ENCODE peak calls at places on chromosomes 16 and 17, in ten cellular contexts. I is AG04450; B is CD8-positive, alpha-beta T cell; J is CD4-positive, alpha-beta T cell; M is mucosa of gallbladder; L is HT-29; W is prostate gland; R is substantia nigra; D is brain microvascular endothelial cell; Y is caudate nucleus. S is an unnamed sample.

GRCh38 chr17:39152134-39152884 is 872 bp upstream of the PLXDC1 start:
- DNase-seq in I (no peak), D (no peak), W (no peak), R (no peak), Y (no peak), J (no peak), L (no peak), M (peak; percentile 32), B (peak; percentile 16), S (no peak)

GRCh38 chr16:84226026-84226425 is 13.8 kb downstream of the KCNG4 start:
- DNase-seq in I (no peak), W (no peak), D (no peak), M (no peak), J (no peak), Y (no peak), B (no peak), L (no peak), R (no peak), S (no peak)

GRCh38 chr16:50300942-50301625 is 34.7 kb downstream of the ADCY7 start:
- DNase-seq in B (no peak), D (no peak), R (no peak), Y (no peak), L (no peak), M (no peak), I (no peak), W (no peak), J (no peak), S (peak; percentile 9)

GRCh38 chr17:4854181-4854681 is 21.1 kb downstream of the MINK1 start:
- DNase-seq in R (no peak), M (no peak), Y (no peak), W (peak; percentile 83), I (peak; percentile 10), L (no peak), B (no peak), J (no peak), D (no peak), S (no peak)

GRCh38 chr17:42484304-42484703 is 25.6 kb downstream of the ATP6V0A1 start:
- DNase-seq in R (no peak), L (no peak), I (no peak), D (no peak), M (peak; percentile 48), Y (no peak), B (peak; percentile 37), W (no peak), J (peak; percentile 43), S (no peak)

GRCh38 chr17:7656958-7657715 is 6.4 kb downstream of the ATP1B2 start:
- DNase-seq in M (peak; percentile 19), W (no peak), B (no peak), R (peak; percentile 62), Y (no peak), L (no peak), I (no peak), J (no peak), D (no peak), S (no peak)

GRCh38 chr16:15983898-15984297 is 34.5 kb downstream of the ABCC1 start:
- DNase-seq in I (no peak), L (no peak), M (no peak), Y (no peak), W (no peak), R (no peak), B (no peak), D (no peak), J (no peak), S (no peak)

GRCh38 chr17:47119746-47120520 is 69.2 kb downstream of the CDC27 start:
- DNase-seq in D (no peak), W (no peak), M (no peak), J (no peak), B (no peak), R (no peak), Y (no peak), I (peak; percentile 24), L (no peak), S (no peak)

GRCh38 chr16:25217921-25218320 is 1.2 kb downstream of the AQP8 start:
- DNase-seq in W (no peak), M (no peak), R (no peak), L (no peak), D (no peak), Y (no peak), I (no peak), B (no peak), J (no peak), S (no peak)

GRCh38 chr16:60815865-60816264 is 1220.4 kb downstream of the CDH8 start:
- DNase-seq in W (no peak), R (no peak), B (no peak), Y (no peak), I (no peak), D (no peak), L (no peak), M (no peak), J (no peak), S (no peak)

GRCh38 chr17:13182854-13183253 is 165.0 kb upstream of the ELAC2 start:
- DNase-seq in B (no peak), W (no peak), D (no peak), M (no peak), Y (no peak), L (no peak), R (no peak), I (no peak), J (no peak), S (no peak)

GRCh38 chr17:62626719-62627218 is 701 bp upstream of the MRC2 start:
- DNase-seq in B (no peak), J (no peak), R (no peak), M (peak; percentile 56), L (no peak), Y (no peak), I (peak; percentile 61), W (no peak), D (peak; percentile 71), S (no peak)

GRCh38 chr16:23244122-23244521 is 58.0 kb upstream of the SCNN1B start:
- DNase-seq in Y (no peak), W (no peak), R (no peak), B (no peak), D (no peak), L (no peak), M (no peak), J (no peak), I (no peak), S (no peak)

GRCh38 chr16:4381072-4381934 is 9.7 kb downstream of the VASN start:
- DNase-seq in M (no peak), B (no peak), I (no peak), L (no peak), W (no peak), J (no peak), R (peak; percentile 51), Y (no peak), D (no peak), S (no peak)

GRCh38 chr16:88792078-88792550 is 7.1 kb upstream of the PIEZO1 start:
- DNase-seq in W (no peak), J (no peak), R (no peak), B (no peak), L (no peak), D (no peak), Y (no peak), I (no peak), M (no peak), S (no peak)

GRCh38 chr16:77589071-77589755 is 133.1 kb upstream of the NUDT7 start:
- DNase-seq in I (no peak), M (no peak), B (no peak), D (no peak), J (no peak), Y (no peak), W (no peak), R (no peak), L (no peak), S (no peak)

GRCh38 chr17:41058741-41059140 is 1.2 kb downstream of the KRTAP2-3 start:
- DNase-seq in J (no peak), I (no peak), W (no peak), B (no peak), D (no peak), Y (no peak), M (no peak), L (no peak), R (no peak), S (no peak)

GRCh38 chr17:15969463-15969862 is 24.5 kb downstream of the ADORA2B start:
- DNase-seq in B (no peak), M (no peak), I (no peak), D (no peak), W (no peak), L (no peak), R (no peak), Y (no peak), J (no peak), S (no peak)

GRCh38 chr17:8532021-8532420 is 96.3 kb downstream of the NDEL1 start:
- DNase-seq in D (peak; percentile 62), J (no peak), L (peak; percentile 22), B (no peak), Y (no peak), M (peak; percentile 40), R (no peak), W (no peak), I (no peak), S (no peak)

GRCh38 chr16:84509032-84509950 is 4.8 kb upstream of the MEAK7 start:
- DNase-seq in B (no peak), L (no peak), D (no peak), Y (no peak), I (no peak), M (no peak), W (no peak), R (no peak), J (no peak), S (no peak)

GRCh38 chr16:85645021-85645589 is 32.0 kb downstream of the GSE1 start:
- DNase-seq in D (no peak), W (no peak), Y (no peak), R (no peak), L (peak; percentile 89), B (no peak), M (no peak), J (no peak), I (no peak), S (no peak)

GRCh38 chr16:72961115-72961832 is 86.7 kb downstream of the ZFHX3 start:
- DNase-seq in Y (no peak), L (peak; percentile 22), M (no peak), D (peak; percentile 31), B (no peak), J (no peak), R (no peak), W (no peak), I (no peak), S (no peak)

GRCh38 chr16:8852534-8852933 is 16.3 kb downstream of the CARHSP1 start:
- DNase-seq in I (no peak), W (no peak), R (no peak), M (no peak), Y (no peak), B (no peak), L (no peak), J (no peak), D (no peak), S (no peak)

GRCh38 chr16:11576427-11577289 is 10.1 kb downstream of the LITAF start:
- DNase-seq in B (no peak), J (no peak), I (no peak), M (no peak), R (peak; percentile 8), L (peak; percentile 23), W (no peak), Y (no peak), D (no peak), S (no peak)

GRCh38 chr16:30179931-30180330 is 3.5 kb upstream of the CORO1A start:
- DNase-seq in M (no peak), L (no peak), B (no peak), W (no peak), I (no peak), Y (no peak), J (no peak), D (no peak), R (no peak), S (no peak)

GRCh38 chr16:75460441-75460840 is 4.0 kb downstream of the TMEM170A start:
- DNase-seq in J (no peak), I (no peak), M (no peak), L (no peak), W (no peak), B (no peak), Y (no peak), D (no peak), R (no peak), S (no peak)

GRCh38 chr16:1503110-1503955 is 10.2 kb downstream of the TELO2 start:
- DNase-seq in W (no peak), Y (no peak), D (no peak), I (no peak), L (no peak), B (no peak), R (no peak), J (no peak), M (no peak), S (no peak)

S was measured in activated B cell treated with CpG ODN at 0.5 μM for 24 hours.